ENCODE peak calls at places on chromosome 9, in four cellular contexts. One of them, this sample, is unnamed.

GRCh38 chr9:35104586-35104985 is 1.7 kb upstream of the STOML2 start:
- ATAC-seq in activated T-cell treated with anti-CD3 and anti-CD28 coated beads, Interleukin-2, amount 50 U/mL, for 4 hours: no peak
- ATAC-seq in pancreas: no peak
- ATAC-seq in activated CD8-positive, alpha-beta T cell treated with anti-CD3 and anti-CD28 coated beads, Interleukin-2, amount 10 ng/mL, durations not matched to agents 7 days and 5 days: no peak
- ATAC-seq in this sample: no peak

GRCh38 chr9:111450114-111450513 is 34.1 kb downstream of the ECPAS start:
- ATAC-seq in activated T-cell treated with anti-CD3 and anti-CD28 coated beads, Interleukin-2, amount 50 U/mL, for 4 hours: no peak
- ATAC-seq in pancreas: no peak
- ATAC-seq in activated CD8-positive, alpha-beta T cell treated with anti-CD3 and anti-CD28 coated beads, Interleukin-2, amount 10 ng/mL, durations not matched to agents 7 days and 5 days: no peak
- ATAC-seq in this sample: no peak

GRCh38 chr9:2377135-2377534 is 244.5 kb upstream of the VLDLR start:
- ATAC-seq in activated T-cell treated with anti-CD3 and anti-CD28 coated beads, Interleukin-2, amount 50 U/mL, for 4 hours: no peak
- ATAC-seq in pancreas: no peak
- ATAC-seq in activated CD8-positive, alpha-beta T cell treated with anti-CD3 and anti-CD28 coated beads, Interleukin-2, amount 10 ng/mL, durations not matched to agents 7 days and 5 days: no peak
- ATAC-seq in this sample: no peak

GRCh38 chr9:28620011-28620410 is 1046.7 kb upstream of the C9orf72 start:
- ATAC-seq in activated T-cell treated with anti-CD3 and anti-CD28 coated beads, Interleukin-2, amount 50 U/mL, for 4 hours: no peak
- ATAC-seq in pancreas: no peak
- ATAC-seq in activated CD8-positive, alpha-beta T cell treated with anti-CD3 and anti-CD28 coated beads, Interleukin-2, amount 10 ng/mL, durations not matched to agents 7 days and 5 days: no peak
- ATAC-seq in this sample: no peak

GRCh38 chr9:134707731-134708671 is 66.4 kb downstream of the COL5A1 start:
- ATAC-seq in activated T-cell treated with anti-CD3 and anti-CD28 coated beads, Interleukin-2, amount 50 U/mL, for 4 hours: no peak
- ATAC-seq in pancreas: no peak
- ATAC-seq in activated CD8-positive, alpha-beta T cell treated with anti-CD3 and anti-CD28 coated beads, Interleukin-2, amount 10 ng/mL, durations not matched to agents 7 days and 5 days: no peak
- ATAC-seq in this sample: no peak

GRCh38 chr9:130387398-130387797 is 57.4 kb upstream of the ASS1 start:
- ATAC-seq in activated T-cell treated with anti-CD3 and anti-CD28 coated beads, Interleukin-2, amount 50 U/mL, for 4 hours: no peak
- ATAC-seq in pancreas: no peak
- ATAC-seq in activated CD8-positive, alpha-beta T cell treated with anti-CD3 and anti-CD28 coated beads, Interleukin-2, amount 10 ng/mL, durations not matched to agents 7 days and 5 days: no peak
- ATAC-seq in this sample: no peak

GRCh38 chr9:105700598-105701544 is 6.5 kb downstream of the TMEM38B start:
- ATAC-seq in activated T-cell treated with anti-CD3 and anti-CD28 coated beads, Interleukin-2, amount 50 U/mL, for 4 hours: no peak
- ATAC-seq in pancreas: no peak
- ATAC-seq in activated CD8-positive, alpha-beta T cell treated with anti-CD3 and anti-CD28 coated beads, Interleukin-2, amount 10 ng/mL, durations not matched to agents 7 days and 5 days: no peak
- ATAC-seq in this sample: no peak

GRCh38 chr9:93194584-93194983 is 10.6 kb downstream of the WNK2 start:
- ATAC-seq in activated T-cell treated with anti-CD3 and anti-CD28 coated beads, Interleukin-2, amount 50 U/mL, for 4 hours: no peak
- ATAC-seq in pancreas: no peak
- ATAC-seq in activated CD8-positive, alpha-beta T cell treated with anti-CD3 and anti-CD28 coated beads, Interleukin-2, amount 10 ng/mL, durations not matched to agents 7 days and 5 days: no peak
- ATAC-seq in this sample: no peak

GRCh38 chr9:98767915-98768314 is 28.4 kb downstream of the ANKS6 start:
- ATAC-seq in activated T-cell treated with anti-CD3 and anti-CD28 coated beads, Interleukin-2, amount 50 U/mL, for 4 hours: no peak
- ATAC-seq in pancreas: no peak
- ATAC-seq in activated CD8-positive, alpha-beta T cell treated with anti-CD3 and anti-CD28 coated beads, Interleukin-2, amount 10 ng/mL, durations not matched to agents 7 days and 5 days: no peak
- ATAC-seq in this sample: no peak

GRCh38 chr9:76092572-76092971 is 202.1 kb downstream of the PCSK5 start:
- ATAC-seq in activated T-cell treated with anti-CD3 and anti-CD28 coated beads, Interleukin-2, amount 50 U/mL, for 4 hours: no peak
- ATAC-seq in pancreas: no peak
- ATAC-seq in activated CD8-positive, alpha-beta T cell treated with anti-CD3 and anti-CD28 coated beads, Interleukin-2, amount 10 ng/mL, durations not matched to agents 7 days and 5 days: no peak
- ATAC-seq in this sample: no peak

GRCh38 chr9:88551546-88552137 is 16.7 kb downstream of the NXNL2 start:
- ATAC-seq in activated T-cell treated with anti-CD3 and anti-CD28 coated beads, Interleukin-2, amount 50 U/mL, for 4 hours: no peak
- ATAC-seq in pancreas: no peak
- ATAC-seq in activated CD8-positive, alpha-beta T cell treated with anti-CD3 and anti-CD28 coated beads, Interleukin-2, amount 10 ng/mL, durations not matched to agents 7 days and 5 days: no peak
- ATAC-seq in this sample: no peak

GRCh38 chr9:18459958-18460584 is 13.9 kb upstream of the ADAMTSL1 start:
- ATAC-seq in activated T-cell treated with anti-CD3 and anti-CD28 coated beads, Interleukin-2, amount 50 U/mL, for 4 hours: no peak
- ATAC-seq in pancreas: no peak
- ATAC-seq in activated CD8-positive, alpha-beta T cell treated with anti-CD3 and anti-CD28 coated beads, Interleukin-2, amount 10 ng/mL, durations not matched to agents 7 days and 5 days: no peak
- ATAC-seq in this sample: peak; percentile 88

GRCh38 chr9:10055886-10056395 is 556.9 kb downstream of the PTPRD start:
- ATAC-seq in activated T-cell treated with anti-CD3 and anti-CD28 coated beads, Interleukin-2, amount 50 U/mL, for 4 hours: no peak
- ATAC-seq in pancreas: no peak
- ATAC-seq in activated CD8-positive, alpha-beta T cell treated with anti-CD3 and anti-CD28 coated beads, Interleukin-2, amount 10 ng/mL, durations not matched to agents 7 days and 5 days: no peak
- ATAC-seq in this sample: no peak

GRCh38 chr9:77166193-77166592 is 11.1 kb upstream of the VPS13A start:
- ATAC-seq in activated T-cell treated with anti-CD3 and anti-CD28 coated beads, Interleukin-2, amount 50 U/mL, for 4 hours: no peak
- ATAC-seq in pancreas: no peak
- ATAC-seq in activated CD8-positive, alpha-beta T cell treated with anti-CD3 and anti-CD28 coated beads, Interleukin-2, amount 10 ng/mL, durations not matched to agents 7 days and 5 days: no peak
- ATAC-seq in this sample: no peak

GRCh38 chr9:3342159-3342777 is 183.5 kb downstream of the RFX3 start:
- ATAC-seq in activated T-cell treated with anti-CD3 and anti-CD28 coated beads, Interleukin-2, amount 50 U/mL, for 4 hours: peak; percentile 90
- ATAC-seq in pancreas: no peak
- ATAC-seq in activated CD8-positive, alpha-beta T cell treated with anti-CD3 and anti-CD28 coated beads, Interleukin-2, amount 10 ng/mL, durations not matched to agents 7 days and 5 days: no peak
- ATAC-seq in this sample: no peak

GRCh38 chr9:105328872-105329728 is 84.6 kb downstream of the SLC44A1 start:
- ATAC-seq in activated T-cell treated with anti-CD3 and anti-CD28 coated beads, Interleukin-2, amount 50 U/mL, for 4 hours: no peak
- ATAC-seq in pancreas: no peak
- ATAC-seq in activated CD8-positive, alpha-beta T cell treated with anti-CD3 and anti-CD28 coated beads, Interleukin-2, amount 10 ng/mL, durations not matched to agents 7 days and 5 days: no peak
- ATAC-seq in this sample: no peak

GRCh38 chr9:94847486-94847885 is 121.0 kb downstream of the AOPEP start:
- ATAC-seq in activated T-cell treated with anti-CD3 and anti-CD28 coated beads, Interleukin-2, amount 50 U/mL, for 4 hours: peak; percentile 30
- ATAC-seq in pancreas: peak; percentile 50
- ATAC-seq in activated CD8-positive, alpha-beta T cell treated with anti-CD3 and anti-CD28 coated beads, Interleukin-2, amount 10 ng/mL, durations not matched to agents 7 days and 5 days: no peak
- ATAC-seq in this sample: peak; percentile 95

GRCh38 chr9:98603821-98604383 is 104.8 kb downstream of the GABBR2 start:
- ATAC-seq in activated T-cell treated with anti-CD3 and anti-CD28 coated beads, Interleukin-2, amount 50 U/mL, for 4 hours: no peak
- ATAC-seq in pancreas: no peak
- ATAC-seq in activated CD8-positive, alpha-beta T cell treated with anti-CD3 and anti-CD28 coated beads, Interleukin-2, amount 10 ng/mL, durations not matched to agents 7 days and 5 days: no peak
- ATAC-seq in this sample: no peak

GRCh38 chr9:7549261-7549660 is 250.3 kb downstream of the DMAC1 start:
- ATAC-seq in activated T-cell treated with anti-CD3 and anti-CD28 coated beads, Interleukin-2, amount 50 U/mL, for 4 hours: no peak
- ATAC-seq in pancreas: no peak
- ATAC-seq in activated CD8-positive, alpha-beta T cell treated with anti-CD3 and anti-CD28 coated beads, Interleukin-2, amount 10 ng/mL, durations not matched to agents 7 days and 5 days: no peak
- ATAC-seq in this sample: no peak

GRCh38 chr9:13524245-13524644 is 244.8 kb upstream of the MPDZ start:
- ATAC-seq in activated T-cell treated with anti-CD3 and anti-CD28 coated beads, Interleukin-2, amount 50 U/mL, for 4 hours: no peak
- ATAC-seq in pancreas: no peak
- ATAC-seq in activated CD8-positive, alpha-beta T cell treated with anti-CD3 and anti-CD28 coated beads, Interleukin-2, amount 10 ng/mL, durations not matched to agents 7 days and 5 days: no peak
- ATAC-seq in this sample: no peak

GRCh38 chr9:70574222-70574837 is 159.9 kb upstream of the KLF9 start:
- ATAC-seq in activated T-cell treated with anti-CD3 and anti-CD28 coated beads, Interleukin-2, amount 50 U/mL, for 4 hours: no peak
- ATAC-seq in pancreas: no peak
- ATAC-seq in activated CD8-positive, alpha-beta T cell treated with anti-CD3 and anti-CD28 coated beads, Interleukin-2, amount 10 ng/mL, durations not matched to agents 7 days and 5 days: no peak
- ATAC-seq in this sample: peak; percentile 51

GRCh38 chr9:1416261-1416660 is 366.1 kb downstream of the DMRT2 start:
- ATAC-seq in activated T-cell treated with anti-CD3 and anti-CD28 coated beads, Interleukin-2, amount 50 U/mL, for 4 hours: no peak
- ATAC-seq in pancreas: no peak
- ATAC-seq in activated CD8-positive, alpha-beta T cell treated with anti-CD3 and anti-CD28 coated beads, Interleukin-2, amount 10 ng/mL, durations not matched to agents 7 days and 5 days: no peak
- ATAC-seq in this sample: no peak

GRCh38 chr9:130815242-130815808 is 19.7 kb upstream of the ABL1 start:
- ATAC-seq in activated T-cell treated with anti-CD3 and anti-CD28 coated beads, Interleukin-2, amount 50 U/mL, for 4 hours: no peak
- ATAC-seq in pancreas: no peak
- ATAC-seq in activated CD8-positive, alpha-beta T cell treated with anti-CD3 and anti-CD28 coated beads, Interleukin-2, amount 10 ng/mL, durations not matched to agents 7 days and 5 days: no peak
- ATAC-seq in this sample: peak; percentile 46

GRCh38 chr9:75047506-75047905 is 19.4 kb upstream of the CARNMT1 start:
- ATAC-seq in activated T-cell treated with anti-CD3 and anti-CD28 coated beads, Interleukin-2, amount 50 U/mL, for 4 hours: no peak
- ATAC-seq in pancreas: no peak
- ATAC-seq in activated CD8-positive, alpha-beta T cell treated with anti-CD3 and anti-CD28 coated beads, Interleukin-2, amount 10 ng/mL, durations not matched to agents 7 days and 5 days: no peak
- ATAC-seq in this sample: no peak

GRCh38 chr9:91825422-91825821 is 124.6 kb downstream of the ROR2 start:
- ATAC-seq in activated T-cell treated with anti-CD3 and anti-CD28 coated beads, Interleukin-2, amount 50 U/mL, for 4 hours: no peak
- ATAC-seq in pancreas: no peak
- ATAC-seq in activated CD8-positive, alpha-beta T cell treated with anti-CD3 and anti-CD28 coated beads, Interleukin-2, amount 10 ng/mL, durations not matched to agents 7 days and 5 days: no peak
- ATAC-seq in this sample: no peak

GRCh38 chr9:97830884-97831829 is 21.9 kb upstream of the FOXE1 start:
- ATAC-seq in activated T-cell treated with anti-CD3 and anti-CD28 coated beads, Interleukin-2, amount 50 U/mL, for 4 hours: no peak
- ATAC-seq in pancreas: no peak
- ATAC-seq in activated CD8-positive, alpha-beta T cell treated with anti-CD3 and anti-CD28 coated beads, Interleukin-2, amount 10 ng/mL, durations not matched to agents 7 days and 5 days: no peak
- ATAC-seq in this sample: no peak

GRCh38 chr9:100731038-100731556 is 153.2 kb downstream of the CAVIN4 start:
- ATAC-seq in activated T-cell treated with anti-CD3 and anti-CD28 coated beads, Interleukin-2, amount 50 U/mL, for 4 hours: no peak
- ATAC-seq in pancreas: no peak
- ATAC-seq in activated CD8-positive, alpha-beta T cell treated with anti-CD3 and anti-CD28 coated beads, Interleukin-2, amount 10 ng/mL, durations not matched to agents 7 days and 5 days: no peak
- ATAC-seq in this sample: no peak

GRCh38 chr9:110103257-110103656 is 104.7 kb downstream of the C9orf152 start:
- ATAC-seq in activated T-cell treated with anti-CD3 and anti-CD28 coated beads, Interleukin-2, amount 50 U/mL, for 4 hours: no peak
- ATAC-seq in pancreas: no peak
- ATAC-seq in activated CD8-positive, alpha-beta T cell treated with anti-CD3 and anti-CD28 coated beads, Interleukin-2, amount 10 ng/mL, durations not matched to agents 7 days and 5 days: no peak
- ATAC-seq in this sample: no peak

GRCh38 chr9:125594211-125594610 is 112.8 kb downstream of the MAPKAP1 start:
- ATAC-seq in activated T-cell treated with anti-CD3 and anti-CD28 coated beads, Interleukin-2, amount 50 U/mL, for 4 hours: no peak
- ATAC-seq in pancreas: no peak
- ATAC-seq in activated CD8-positive, alpha-beta T cell treated with anti-CD3 and anti-CD28 coated beads, Interleukin-2, amount 10 ng/mL, durations not matched to agents 7 days and 5 days: no peak
- ATAC-seq in this sample: no peak

GRCh38 chr9:82492274-82492673 is 503.7 kb downstream of the SPATA31D1 start:
- ATAC-seq in activated T-cell treated with anti-CD3 and anti-CD28 coated beads, Interleukin-2, amount 50 U/mL, for 4 hours: no peak
- ATAC-seq in pancreas: no peak
- ATAC-seq in activated CD8-positive, alpha-beta T cell treated with anti-CD3 and anti-CD28 coated beads, Interleukin-2, amount 10 ng/mL, durations not matched to agents 7 days and 5 days: no peak
- ATAC-seq in this sample: no peak

GRCh38 chr9:37792122-37792521 is 7.3 kb upstream of the EXOSC3 start:
- ATAC-seq in activated T-cell treated with anti-CD3 and anti-CD28 coated beads, Interleukin-2, amount 50 U/mL, for 4 hours: no peak
- ATAC-seq in pancreas: no peak
- ATAC-seq in activated CD8-positive, alpha-beta T cell treated with anti-CD3 and anti-CD28 coated beads, Interleukin-2, amount 10 ng/mL, durations not matched to agents 7 days and 5 days: no peak
- ATAC-seq in this sample: no peak

This sample was measured in SK-N-SH treated with all-trans-retinoic acid at 6 μM for 48 hours.